ENCODE peak calls at places on chromosome 13, in nine cellular contexts. M is GM12878, N is tibial nerve, S is sigmoid colon, P is A549, H is ovary, D is upper lobe of left lung, E is stomach, A is transverse colon. Q is an unnamed sample.

GRCh38 chr13:39565036-39565949 is 37.7 kb downstream of the LHFPL6 start:
- DNase-seq in M (no peak), N (no peak), S (no peak), P (peak; percentile 41), H (no peak), D (no peak), E (no peak), A (no peak), Q (no peak)

GRCh38 chr13:80361883-80362327 is 21.0 kb upstream of the SPRY2 start:
- DNase-seq in M (no peak), N (no peak), S (no peak), P (peak; percentile 17), H (no peak), D (no peak), E (no peak), A (no peak), Q (no peak)

GRCh38 chr13:42702726-42703125 is 78.7 kb upstream of the FAM216B start:
- DNase-seq in M (no peak), N (no peak), S (no peak), P (no peak), H (peak; percentile 68), D (no peak), E (no peak), A (no peak), Q (no peak)

GRCh38 chr13:50106559-50106958 is 91.3 kb downstream of the KCNRG start:
- DNase-seq in M (no peak), N (no peak), S (no peak), P (no peak), H (no peak), D (no peak), E (no peak), A (no peak), Q (no peak)

GRCh38 chr13:112457485-112457884 is 81.3 kb downstream of the SPACA7 start:
- DNase-seq in M (no peak), N (no peak), S (no peak), P (no peak), H (no peak), D (peak; percentile 12), E (no peak), A (no peak), Q (peak; percentile 49)

GRCh38 chr13:77846173-77846572 is 72.5 kb downstream of the EDNRB start:
- DNase-seq in M (no peak), N (no peak), S (no peak), P (no peak), H (no peak), D (no peak), E (no peak), A (no peak), Q (no peak)

GRCh38 chr13:111662451-111662850 is 342.0 kb downstream of the TEX29 start:
- DNase-seq in M (no peak), N (no peak), S (no peak), P (no peak), H (peak; percentile 5), D (no peak), E (no peak), A (no peak), Q (peak; percentile 4)

GRCh38 chr13:101317986-101318523 is 98.3 kb downstream of the NALCN start:
- DNase-seq in M (no peak), N (no peak), S (no peak), P (no peak), H (no peak), D (no peak), E (no peak), A (no peak), Q (no peak)

GRCh38 chr13:106100261-106100919 is 435.1 kb downstream of the EFNB2 start:
- DNase-seq in M (no peak), N (no peak), S (no peak), P (peak; percentile 75), H (no peak), D (no peak), E (peak; percentile 63), A (peak; percentile 85), Q (no peak)

GRCh38 chr13:57996717-57997116 is 365.2 kb downstream of the PCDH17 start:
- DNase-seq in M (no peak), N (no peak), S (no peak), P (no peak), H (no peak), D (no peak), E (no peak), A (no peak), Q (no peak)

GRCh38 chr13:33763021-33763420 is 54.9 kb upstream of the RFC3 start:
- DNase-seq in M (no peak), N (no peak), S (no peak), P (no peak), H (no peak), D (no peak), E (no peak), A (no peak), Q (no peak)

GRCh38 chr13:112587359-112587766 is 590 bp downstream of the TUBGCP3 start:
- DNase-seq in M (no peak), N (peak; percentile 62), S (peak; percentile 95), P (peak; percentile 69), H (peak; percentile 93), D (peak; percentile 90), E (peak; percentile 82), A (peak; percentile 85), Q (peak; percentile 89)

GRCh38 chr13:85093808-85094207 is 705.4 kb downstream of the SLITRK6 start:
- DNase-seq in M (no peak), N (peak; percentile 62), S (no peak), P (no peak), H (no peak), D (no peak), E (no peak), A (no peak), Q (no peak)

GRCh38 chr13:41568990-41569387 is 111.6 kb downstream of the RGCC start:
- DNase-seq in M (no peak), N (no peak), S (no peak), P (no peak), H (no peak), D (no peak), E (no peak), A (no peak), Q (no peak)

DNA sequence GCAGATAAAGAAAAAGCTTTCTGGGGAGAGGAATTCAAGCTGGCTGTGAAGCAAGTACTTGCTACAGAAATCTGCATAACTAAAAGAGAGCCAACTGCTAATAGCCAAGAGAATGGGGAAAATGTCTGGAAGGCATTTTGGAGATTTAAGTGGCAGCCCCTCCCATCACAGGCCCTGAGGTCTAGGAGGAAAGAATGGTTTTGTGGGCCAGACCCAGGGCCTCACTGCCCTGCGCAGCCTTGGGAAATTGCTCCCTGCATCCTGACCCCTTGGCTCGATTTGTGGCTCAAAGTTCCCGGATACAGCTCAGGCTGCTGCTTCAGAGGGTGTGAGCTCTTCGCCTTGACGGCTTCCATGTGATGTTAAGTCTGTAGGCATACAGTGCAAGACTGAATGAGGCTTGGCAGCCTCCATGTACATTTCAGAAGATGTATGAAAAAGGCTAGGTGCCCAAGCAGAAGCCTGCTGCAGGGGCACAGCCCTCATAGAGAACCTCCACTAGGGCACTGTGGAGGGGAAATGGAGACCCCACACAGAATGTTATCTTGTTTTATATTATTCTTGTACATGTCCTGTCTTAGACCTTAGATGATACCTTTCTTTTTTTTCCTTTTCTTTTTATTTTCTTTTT is 34.4 kb downstream of the MZT1 start:
- DNase-seq in M (no peak), N (no peak), S (no peak), P (no peak), H (no peak), D (no peak), E (no peak), A (no peak), Q (no peak)
- TF ChIP-seq POLR2A in M (no peak), N (no peak), S (no peak), P (no peak), H (no peak), D (no peak), E (no peak), A (no peak), Q (no peak)

GRCh38 chr13:44171861-44172260 is 201.8 kb upstream of the SERP2 start:
- DNase-seq in M (no peak), N (no peak), S (no peak), P (no peak), H (no peak), D (no peak), E (no peak), A (no peak), Q (no peak)

GRCh38 chr13:44172411-44172810 is 201.2 kb upstream of the SERP2 start:
- DNase-seq in M (no peak), N (no peak), S (no peak), P (no peak), H (no peak), D (no peak), E (no peak), A (no peak), Q (no peak)

GRCh38 chr13:44176173-44176572 is 197.5 kb upstream of the SERP2 start:
- DNase-seq in M (no peak), N (no peak), S (no peak), P (no peak), H (no peak), D (no peak), E (no peak), A (no peak), Q (no peak)

GRCh38 chr13:44171151-44171550 is 202.5 kb upstream of the SERP2 start:
- DNase-seq in M (no peak), N (no peak), S (no peak), P (no peak), H (no peak), D (no peak), E (no peak), A (no peak), Q (no peak)

DNA sequence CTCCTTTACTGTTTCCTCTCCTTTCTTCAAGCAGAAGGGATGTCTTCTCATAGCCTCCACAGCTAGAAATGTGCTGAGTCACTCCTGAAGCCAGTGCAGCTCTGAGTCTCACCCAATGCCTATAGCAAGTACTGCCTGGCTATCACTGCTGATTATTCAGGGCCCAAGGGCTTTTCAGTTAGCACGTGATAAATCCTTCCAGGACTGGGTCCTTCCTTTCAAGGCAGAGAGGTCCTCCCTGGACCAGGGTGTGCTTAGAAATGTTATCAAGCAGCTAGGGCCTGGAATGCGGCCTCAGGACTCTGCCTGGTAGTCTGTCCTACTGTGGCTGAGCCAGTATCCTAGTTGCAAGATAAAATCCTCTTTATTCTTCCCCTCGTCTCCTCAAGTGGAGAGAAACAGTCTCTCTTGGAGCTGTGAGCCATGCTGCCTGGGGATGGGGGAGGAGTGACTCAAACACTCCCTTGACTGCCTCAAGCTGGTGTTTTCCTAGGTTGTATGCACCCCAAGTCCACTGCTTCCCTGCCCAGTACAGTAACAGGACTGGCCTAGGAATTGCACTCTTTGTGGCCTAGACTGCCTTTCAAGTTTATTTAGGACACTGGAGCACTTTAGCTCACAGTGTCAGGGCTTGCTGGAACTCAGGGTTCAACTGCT is 198.7 kb upstream of the SERP2 start:
- DNase-seq in M (no peak), N (peak; percentile 3), S (no peak), P (peak; percentile 38), H (no peak), D (peak; percentile 43), E (peak; percentile 34), A (no peak), Q (no peak)
- TF ChIP-seq EP300 in M (no peak), N (no peak), S (no peak), P (no peak), H (no peak), D (no peak), E (no peak), A (no peak), Q (no peak)

GRCh38 chr13:46181799-46182490 is at the start of gene LCP1:
- DNase-seq in M (peak; percentile 97), N (peak; percentile 35), S (no peak), P (no peak), H (no peak), D (peak; percentile 60), E (peak; percentile 34), A (peak; percentile 44), Q (no peak)
- TF ChIP-seq POLR2A in M (peak; percentile 95), N (peak; percentile 21), S (peak; percentile 32), P (no peak), H (no peak), D (peak; percentile 50), E (no peak), A (peak; percentile 87), Q (no peak)

GRCh38 chr13:59261928-59262488 is 901.7 kb downstream of the DIAPH3 start:
- DNase-seq in M (no peak), N (no peak), S (no peak), P (peak; percentile 4), H (no peak), D (no peak), E (no peak), A (no peak), Q (no peak)
- TF ChIP-seq EP300 in M (no peak), N (no peak), S (no peak), P (no peak), H (no peak), D (no peak), E (no peak), A (no peak), Q (no peak)

Q was measured in suprapubic skin.